ENCODE peak calls at places on chromosome 11, in six cellular contexts. One of them, this sample, is unnamed.

GRCh38 chr11:107973641-107974040 is 35.1 kb upstream of the CUL5 start:
- DNase-seq in AG04449: no peak
- DNase-seq in adrenal gland: no peak
- DNase-seq in uterus: no peak
- DNase-seq in GM12878: no peak
- DNase-seq in heart right ventricle: no peak
- DNase-seq in this sample: no peak

GRCh38 chr11:43825217-43825816 is 55.3 kb upstream of the ALKBH3 start:
- DNase-seq in adrenal gland: peak
- DNase-seq in AG04449: no peak
- DNase-seq in GM12878: no peak
- DNase-seq in uterus: no peak
- DNase-seq in heart right ventricle: no peak
- DNase-seq in this sample: no peak

GRCh38 chr11:46555269-46556054 is 38.4 kb downstream of the AMBRA1 start:
- DNase-seq in AG04449: no peak
- DNase-seq in GM12878: peak
- DNase-seq in heart right ventricle: no peak
- DNase-seq in adrenal gland: no peak
- DNase-seq in uterus: no peak
- DNase-seq in this sample: no peak

GRCh38 chr11:46333129-46333947 is 13.9 kb upstream of the DGKZ start:
- DNase-seq in AG04449: no peak
- DNase-seq in uterus: no peak
- DNase-seq in adrenal gland: no peak
- DNase-seq in heart right ventricle: no peak
- DNase-seq in GM12878: no peak
- DNase-seq in this sample: no peak

GRCh38 chr11:40328890-40329617 is 1130.4 kb downstream of the LRRC4C start:
- DNase-seq in GM12878: no peak
- DNase-seq in heart right ventricle: peak
- DNase-seq in adrenal gland: peak
- DNase-seq in AG04449: peak
- DNase-seq in uterus: no peak
- DNase-seq in this sample: peak

GRCh38 chr11:125701858-125702621 is 21.4 kb upstream of the ACRV1 start:
- DNase-seq in uterus: no peak
- DNase-seq in AG04449: no peak
- DNase-seq in GM12878: no peak
- DNase-seq in adrenal gland: no peak
- DNase-seq in heart right ventricle: no peak
- DNase-seq in this sample: no peak

GRCh38 chr11:58024601-58025091 is 965 bp downstream of the OR9Q1 start:
- DNase-seq in heart right ventricle: peak
- DNase-seq in AG04449: no peak
- DNase-seq in GM12878: no peak
- DNase-seq in uterus: peak
- DNase-seq in adrenal gland: peak
- DNase-seq in this sample: no peak

GRCh38 chr11:111455291-111456085 is 56.7 kb downstream of the BTG4 start:
- DNase-seq in AG04449: no peak
- DNase-seq in heart right ventricle: no peak
- DNase-seq in adrenal gland: no peak
- DNase-seq in GM12878: no peak
- DNase-seq in uterus: no peak
- DNase-seq in this sample: no peak

GRCh38 chr11:13745165-13745564 is 76.7 kb downstream of the FAR1 start:
- DNase-seq in uterus: peak
- DNase-seq in heart right ventricle: no peak
- DNase-seq in AG04449: no peak
- DNase-seq in GM12878: no peak
- DNase-seq in adrenal gland: peak
- DNase-seq in this sample: no peak

GRCh38 chr11:132943325-132943736 is 589.0 kb downstream of the OPCML start:
- DNase-seq in adrenal gland: no peak
- DNase-seq in uterus: no peak
- DNase-seq in AG04449: no peak
- DNase-seq in GM12878: no peak
- DNase-seq in heart right ventricle: no peak
- DNase-seq in this sample: no peak
- H3K4me3 ChIP-seq in adrenal gland: no peak
- H3K4me3 ChIP-seq in uterus: no peak
- H3K4me3 ChIP-seq in AG04449: peak
- H3K4me3 ChIP-seq in GM12878: no peak
- H3K4me3 ChIP-seq in heart right ventricle: peak
- H3K4me3 ChIP-seq in this sample: peak

GRCh38 chr11:101003468-101003867 is 126.1 kb downstream of the PGR start:
- DNase-seq in AG04449: no peak
- DNase-seq in GM12878: no peak
- DNase-seq in heart right ventricle: no peak
- DNase-seq in adrenal gland: no peak
- DNase-seq in uterus: no peak
- DNase-seq in this sample: no peak
- TF ChIP-seq CTCF in AG04449: no peak
- TF ChIP-seq CTCF in GM12878: no peak
- TF ChIP-seq CTCF in heart right ventricle: no peak
- TF ChIP-seq CTCF in adrenal gland: no peak
- TF ChIP-seq CTCF in uterus: no peak
- TF ChIP-seq CTCF in this sample: peak

GRCh38 chr11:96049426-96049825 is 125.5 kb upstream of the MTMR2 start:
- DNase-seq in adrenal gland: no peak
- DNase-seq in AG04449: no peak
- DNase-seq in heart right ventricle: no peak
- DNase-seq in uterus: no peak
- DNase-seq in GM12878: no peak
- DNase-seq in this sample: no peak

GRCh38 chr11:96044747-96045146 is 120.8 kb upstream of the MTMR2 start:
- DNase-seq in heart right ventricle: no peak
- DNase-seq in GM12878: no peak
- DNase-seq in AG04449: no peak
- DNase-seq in adrenal gland: no peak
- DNase-seq in uterus: no peak
- DNase-seq in this sample: no peak

GRCh38 chr11:96044311-96044710 is 120.4 kb upstream of the MTMR2 start:
- DNase-seq in heart right ventricle: no peak
- DNase-seq in uterus: no peak
- DNase-seq in adrenal gland: no peak
- DNase-seq in GM12878: no peak
- DNase-seq in AG04449: no peak
- DNase-seq in this sample: no peak

GRCh38 chr11:96050435-96051182 is 126.7 kb upstream of the MTMR2 start:
- DNase-seq in heart right ventricle: no peak
- DNase-seq in AG04449: no peak
- DNase-seq in GM12878: no peak
- DNase-seq in adrenal gland: no peak
- DNase-seq in uterus: no peak
- DNase-seq in this sample: no peak

GRCh38 chr11:96045622-96046456 is 121.9 kb upstream of the MTMR2 start:
- DNase-seq in AG04449: peak
- DNase-seq in adrenal gland: peak
- DNase-seq in GM12878: no peak
- DNase-seq in heart right ventricle: peak
- DNase-seq in uterus: peak
- DNase-seq in this sample: no peak
- H3K4me3 ChIP-seq in AG04449: peak
- H3K4me3 ChIP-seq in adrenal gland: no peak
- H3K4me3 ChIP-seq in GM12878: no peak
- H3K4me3 ChIP-seq in heart right ventricle: peak
- H3K4me3 ChIP-seq in uterus: peak
- H3K4me3 ChIP-seq in this sample: peak

GRCh38 chr11:7376386-7376785 is 108.9 kb upstream of the OLFML1 start:
- DNase-seq in AG04449: no peak
- DNase-seq in GM12878: no peak
- DNase-seq in uterus: no peak
- DNase-seq in heart right ventricle: no peak
- DNase-seq in adrenal gland: no peak
- DNase-seq in this sample: no peak
- TF ChIP-seq CTCF in AG04449: no peak
- TF ChIP-seq CTCF in GM12878: no peak
- TF ChIP-seq CTCF in uterus: no peak
- TF ChIP-seq CTCF in heart right ventricle: no peak
- TF ChIP-seq CTCF in adrenal gland: no peak
- TF ChIP-seq CTCF in this sample: no peak

GRCh38 chr11:2386591-2386990 is 9.5 kb downstream of the CD81 start:
- DNase-seq in uterus: no peak
- DNase-seq in adrenal gland: no peak
- DNase-seq in heart right ventricle: no peak
- DNase-seq in AG04449: no peak
- DNase-seq in GM12878: no peak
- DNase-seq in this sample: no peak
- H3K4me3 ChIP-seq in uterus: no peak
- H3K4me3 ChIP-seq in adrenal gland: no peak
- H3K4me3 ChIP-seq in heart right ventricle: no peak
- H3K4me3 ChIP-seq in AG04449: no peak
- H3K4me3 ChIP-seq in GM12878: peak
- H3K4me3 ChIP-seq in this sample: no peak

GRCh38 chr11:61460986-61461385 is 31.1 kb downstream of the SDHAF2 start:
- DNase-seq in GM12878: no peak
- DNase-seq in adrenal gland: peak
- DNase-seq in uterus: no peak
- DNase-seq in heart right ventricle: no peak
- DNase-seq in AG04449: no peak
- DNase-seq in this sample: no peak
- TF ChIP-seq CTCF in GM12878: no peak
- TF ChIP-seq CTCF in adrenal gland: no peak
- TF ChIP-seq CTCF in uterus: no peak
- TF ChIP-seq CTCF in heart right ventricle: no peak
- TF ChIP-seq CTCF in AG04449: no peak
- TF ChIP-seq CTCF in this sample: no peak

DNA sequence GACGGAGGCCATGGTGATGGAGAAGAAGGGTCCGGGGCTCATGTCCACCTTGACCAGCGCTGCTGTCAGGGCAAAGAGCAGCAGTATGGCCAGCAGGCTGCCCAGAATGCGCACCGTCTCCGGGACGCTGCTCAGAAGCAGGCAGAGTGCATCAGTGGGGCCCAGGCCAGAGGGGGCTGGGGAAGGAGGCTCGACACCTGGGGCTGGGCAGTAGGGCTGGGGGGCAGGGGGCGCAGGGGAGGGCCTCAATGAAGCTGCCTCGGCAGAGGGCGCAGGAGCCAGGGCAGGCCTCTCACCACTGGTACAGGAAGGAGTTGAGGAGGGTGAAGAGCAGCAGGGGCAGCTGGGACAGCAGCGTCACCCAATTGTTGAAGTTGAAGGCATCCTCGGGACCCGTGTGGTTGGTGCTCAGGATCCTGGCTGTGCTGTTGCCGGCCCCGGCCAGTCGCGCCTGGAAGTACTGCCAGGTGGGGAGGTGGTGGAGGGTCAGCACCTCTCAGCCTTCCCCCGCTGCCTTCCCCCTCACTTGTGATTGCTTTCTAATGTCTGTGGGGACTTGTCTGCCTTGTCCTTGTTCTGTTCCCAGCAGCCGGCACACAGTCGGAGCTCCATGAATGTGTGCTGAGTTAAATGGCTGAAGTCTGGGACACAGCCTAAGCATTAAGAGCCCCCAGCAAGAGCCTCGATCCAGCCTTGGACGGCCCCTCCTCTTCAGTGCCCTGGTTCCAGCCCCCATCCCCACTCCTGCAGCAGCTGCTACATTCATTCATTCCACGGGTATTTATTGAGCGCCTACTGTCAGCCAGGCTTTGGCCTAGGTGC is 2.3 kb downstream of the SLC29A2 start:
- DNase-seq in uterus: no peak
- DNase-seq in GM12878: no peak
- DNase-seq in adrenal gland: no peak
- DNase-seq in heart right ventricle: no peak
- DNase-seq in AG04449: no peak
- DNase-seq in this sample: no peak
- H3K4me3 ChIP-seq in uterus: no peak
- H3K4me3 ChIP-seq in GM12878: no peak
- H3K4me3 ChIP-seq in adrenal gland: no peak
- H3K4me3 ChIP-seq in heart right ventricle: no peak
- H3K4me3 ChIP-seq in AG04449: no peak
- H3K4me3 ChIP-seq in this sample: no peak

DNA sequence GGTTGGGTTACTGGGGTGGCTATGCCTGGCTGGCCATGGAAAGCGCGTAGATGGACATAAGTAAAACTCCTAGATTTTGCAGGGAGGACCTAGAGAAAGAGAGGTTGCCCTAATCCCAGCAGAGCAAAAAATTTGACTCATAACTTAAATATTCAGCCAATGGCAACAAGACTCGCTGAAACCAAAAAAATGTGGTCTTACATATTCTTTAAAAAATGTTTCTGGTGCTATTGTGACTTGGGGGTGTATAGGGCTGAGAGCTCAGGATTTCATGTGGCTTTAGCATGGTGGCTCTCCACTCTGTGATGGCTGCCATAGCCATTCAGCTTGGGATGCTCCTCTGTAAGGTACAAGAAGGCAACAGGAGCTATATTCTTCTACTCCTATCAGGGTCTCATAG is 27.2 kb upstream of the PDGFD start:
- DNase-seq in uterus: no peak
- DNase-seq in AG04449: no peak
- DNase-seq in heart right ventricle: no peak
- DNase-seq in adrenal gland: no peak
- DNase-seq in GM12878: no peak
- DNase-seq in this sample: peak
- TF ChIP-seq CTCF in uterus: no peak
- TF ChIP-seq CTCF in AG04449: no peak
- TF ChIP-seq CTCF in heart right ventricle: no peak
- TF ChIP-seq CTCF in adrenal gland: no peak
- TF ChIP-seq CTCF in GM12878: no peak
- TF ChIP-seq CTCF in this sample: no peak

GRCh38 chr11:131893103-131893502 is 522.7 kb downstream of the NTM start:
- DNase-seq in AG04449: no peak
- DNase-seq in uterus: no peak
- DNase-seq in heart right ventricle: no peak
- DNase-seq in adrenal gland: no peak
- DNase-seq in GM12878: peak
- DNase-seq in this sample: no peak
- H3K4me3 ChIP-seq in AG04449: no peak
- H3K4me3 ChIP-seq in uterus: no peak
- H3K4me3 ChIP-seq in heart right ventricle: no peak
- H3K4me3 ChIP-seq in adrenal gland: no peak
- H3K4me3 ChIP-seq in GM12878: no peak
- H3K4me3 ChIP-seq in this sample: no peak

This sample was measured in AG04450.